ENCODE peak calls at places on chromosomes 6 and 20, in four cellular contexts. T, X, Z and U are unnamed samples. For H3K4me1 and H3K36me3, the result is how much of the 10 kb centered on the place peaks cover.

GRCh38 chr20:53736122-53736756 is 142.6 kb upstream of the ZNF217 start:
- DNase-seq in X (no peak), Z (peak), T (no peak), U (no peak)

GRCh38 chr6:165847407-165848098 is 184.5 kb upstream of the PDE10A start:
- DNase-seq in Z (no peak), T (peak), X (no peak), U (no peak)

GRCh38 chr6:25889877-25890853 is 16.1 kb upstream of the SLC17A3 start:
- DNase-seq in Z (peak), T (peak), X (peak), U (peak)

GRCh38 chr6:36129889-36130671 is at the start of gene MAPK13:
- DNase-seq in Z (peak), T (no peak), X (no peak), U (no peak)

GRCh38 chr20:2282181-2282580 is 13.6 kb upstream of the TGM3 start:
- DNase-seq in X (no peak), T (no peak), Z (no peak), U (no peak)

GRCh38 chr6:104161960-104162669 is 697.6 kb downstream of the HACE1 start:
- DNase-seq in Z (no peak), T (no peak), X (peak), U (no peak)

GRCh38 chr20:13008761-13009681 is at the start of gene SPTLC3:
- DNase-seq in T (no peak), X (no peak), Z (peak), U (no peak)

GRCh38 chr20:34011275-34011674 is 17.6 kb downstream of the RALY start:
- DNase-seq in X (no peak), Z (no peak), T (peak), U (no peak)

GRCh38 chr20:21395666-21396044 is 1.7 kb downstream of the NKX2-4 start:
- DNase-seq in T (no peak), Z (no peak), X (no peak), U (no peak)

GRCh38 chr6:21935561-21936028 is 342.0 kb downstream of the SOX4 start:
- DNase-seq in T (peak), Z (peak), X (peak), U (no peak)

GRCh38 chr6:89951574-89952360 is 57.5 kb downstream of the GJA10 start:
- DNase-seq in T (no peak), Z (peak), X (no peak), U (no peak)
- TF ChIP-seq TCF7L2 in T (no peak), Z (no peak), X (no peak), U (no peak)

GRCh38 chr20:4766631-4767030 is 44.9 kb downstream of the PRND start:
- DNase-seq in Z (no peak), X (no peak), T (peak), U (no peak)
- H3K4me1 ChIP-seq in Z (under half), X (under half), T (under half), U (under half)

GRCh38 chr20:51668932-51669331 is 99.3 kb downstream of the ATP9A start:
- DNase-seq in T (no peak), X (no peak), Z (no peak), U (no peak)
- H3K36me3 ChIP-seq in T (under half), X (under half), Z (under half), U (under half)

DNA sequence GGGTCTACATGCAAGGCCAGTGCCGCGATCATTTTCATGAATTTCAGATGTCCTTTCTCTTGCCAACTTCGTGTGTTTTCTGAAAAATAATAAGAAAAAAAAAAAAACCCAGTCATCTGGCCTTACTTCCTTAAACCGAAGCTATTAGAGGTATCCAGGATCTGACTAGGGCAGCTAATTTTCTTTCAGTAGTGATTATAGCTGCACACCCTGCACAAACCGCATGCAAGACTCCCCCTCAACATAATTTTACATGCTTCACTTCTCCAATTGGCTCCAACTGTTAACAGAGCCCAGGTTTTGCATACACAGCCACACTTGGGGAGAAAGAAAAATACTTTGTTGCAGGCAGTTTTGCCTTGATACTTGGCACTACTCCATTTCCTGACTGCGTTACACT is 11.8 kb upstream of the F13A1 start:
- DNase-seq in Z (no peak), X (no peak), T (no peak), U (no peak)
- TF ChIP-seq TCF7L2 in Z (no peak), X (no peak), T (no peak), U (no peak)

GRCh38 chr6:85402922-85403321 is 47.0 kb upstream of the NT5E start:
- DNase-seq in Z (no peak), T (no peak), X (no peak), U (no peak)

GRCh38 chr6:85403331-85404015 is 46.4 kb upstream of the NT5E start:
- DNase-seq in Z (no peak), T (no peak), X (no peak), U (peak)

GRCh38 chr6:85402071-85402470 is 47.8 kb upstream of the NT5E start:
- DNase-seq in X (no peak), T (no peak), Z (no peak), U (no peak)

GRCh38 chr6:85400331-85400730 is 49.6 kb upstream of the NT5E start:
- DNase-seq in Z (no peak), X (no peak), T (no peak), U (no peak)

GRCh38 chr6:85401186-85402062 is 48.5 kb upstream of the NT5E start:
- DNase-seq in Z (no peak), X (no peak), T (no peak), U (no peak)
- H3K4me1 ChIP-seq in Z (half or more), X (half or more), T (under half), U (under half)

DNA sequence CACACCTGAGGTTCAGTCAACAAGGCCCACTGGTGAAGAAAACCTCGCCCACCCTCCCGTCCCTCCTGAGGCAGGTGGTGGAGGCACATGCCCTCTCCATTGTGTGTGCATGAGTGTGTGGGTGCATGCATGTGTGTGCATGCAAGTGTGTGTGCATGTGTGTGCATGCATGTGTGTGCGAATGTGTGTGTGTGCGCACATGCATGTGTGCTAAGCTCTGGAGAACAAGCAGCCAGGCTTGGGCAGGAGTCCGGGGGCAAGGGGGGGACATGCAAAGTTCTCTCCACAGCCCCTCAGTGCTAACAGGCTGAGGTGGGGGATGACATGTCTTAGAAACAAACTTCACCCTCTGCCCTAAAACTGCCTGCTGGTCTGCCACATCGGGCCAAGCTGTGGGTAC is 3.1 kb upstream of the HSPA12B start:
- DNase-seq in T (no peak), X (no peak), Z (no peak), U (no peak)
- H3K36me3 ChIP-seq in T (under half), X (under half), Z (under half), U (under half)